ENCODE peak calls at places on chromosome 7, in six cellular contexts. One of them, this sample, is unnamed. For H3F3A and H3K4me1, the result is how much of the 10 kb centered on the place peaks cover.

GRCh38 chr7:25758559-25758958 is 393.4 kb upstream of the NFE2L3 start:
- DNase-seq in neural progenitor cell: no peak
- DNase-seq in MM.1S: no peak
- DNase-seq in GM23338: no peak
- DNase-seq in GM23248: no peak
- DNase-seq in PC-3: no peak
- DNase-seq in this sample: no peak

GRCh38 chr7:156064921-156065386 is 252.7 kb upstream of the SHH start:
- DNase-seq in neural progenitor cell: no peak
- DNase-seq in MM.1S: no peak
- DNase-seq in GM23338: no peak
- DNase-seq in GM23248: no peak
- DNase-seq in PC-3: peak
- DNase-seq in this sample: peak

GRCh38 chr7:1428941-1429444 is 30.3 kb downstream of the MICALL2 start:
- DNase-seq in neural progenitor cell: no peak
- DNase-seq in MM.1S: no peak
- DNase-seq in GM23338: no peak
- DNase-seq in GM23248: no peak
- DNase-seq in PC-3: no peak
- DNase-seq in this sample: no peak

GRCh38 chr7:126569402-126569801 is 683.3 kb downstream of the GRM8 start:
- DNase-seq in neural progenitor cell: no peak
- DNase-seq in MM.1S: no peak
- DNase-seq in GM23338: no peak
- DNase-seq in GM23248: no peak
- DNase-seq in PC-3: no peak
- DNase-seq in this sample: no peak

GRCh38 chr7:2621061-2621828 is 10.5 kb upstream of the TTYH3 start:
- DNase-seq in neural progenitor cell: peak
- DNase-seq in MM.1S: no peak
- DNase-seq in GM23338: peak
- DNase-seq in GM23248: peak
- DNase-seq in PC-3: peak
- DNase-seq in this sample: no peak

GRCh38 chr7:95509199-95509598 is 23.5 kb downstream of the ASB4 start:
- DNase-seq in neural progenitor cell: peak
- DNase-seq in MM.1S: no peak
- DNase-seq in GM23338: peak
- DNase-seq in GM23248: peak
- DNase-seq in PC-3: no peak
- DNase-seq in this sample: no peak

GRCh38 chr7:152173372-152174070 is 148.0 kb downstream of the GALNT11 start:
- DNase-seq in neural progenitor cell: no peak
- DNase-seq in MM.1S: no peak
- DNase-seq in GM23338: no peak
- DNase-seq in GM23248: peak
- DNase-seq in PC-3: peak
- DNase-seq in this sample: no peak

GRCh38 chr7:94350729-94351128 is 44.0 kb upstream of the COL1A2 start:
- DNase-seq in neural progenitor cell: no peak
- DNase-seq in MM.1S: no peak
- DNase-seq in GM23338: no peak
- DNase-seq in GM23248: no peak
- DNase-seq in PC-3: no peak
- DNase-seq in this sample: no peak

GRCh38 chr7:75658802-75659201 is 79.9 kb downstream of the HIP1 start:
- DNase-seq in neural progenitor cell: no peak
- DNase-seq in MM.1S: no peak
- DNase-seq in GM23338: no peak
- DNase-seq in GM23248: no peak
- DNase-seq in PC-3: peak
- DNase-seq in this sample: no peak

GRCh38 chr7:107998660-107999480 is 4.1 kb downstream of the LAMB1 start:
- DNase-seq in neural progenitor cell: no peak
- DNase-seq in MM.1S: no peak
- DNase-seq in GM23338: no peak
- DNase-seq in GM23248: peak
- DNase-seq in PC-3: no peak
- DNase-seq in this sample: no peak

GRCh38 chr7:108002726-108003590 is at the start of gene LAMB1:
- DNase-seq in neural progenitor cell: peak
- DNase-seq in MM.1S: no peak
- DNase-seq in GM23338: peak
- DNase-seq in GM23248: peak
- DNase-seq in PC-3: peak
- DNase-seq in this sample: peak

GRCh38 chr7:107999814-108000560 is 3.0 kb downstream of the LAMB1 start:
- DNase-seq in neural progenitor cell: no peak
- DNase-seq in MM.1S: no peak
- DNase-seq in GM23338: peak
- DNase-seq in GM23248: peak
- DNase-seq in PC-3: no peak
- DNase-seq in this sample: no peak

GRCh38 chr7:108001759-108002725 is 919 bp downstream of the LAMB1 start:
- DNase-seq in neural progenitor cell: peak
- DNase-seq in MM.1S: no peak
- DNase-seq in GM23338: peak
- DNase-seq in GM23248: peak
- DNase-seq in PC-3: no peak
- DNase-seq in this sample: no peak

GRCh38 chr7:108000875-108001758 is 1.8 kb downstream of the LAMB1 start:
- DNase-seq in neural progenitor cell: peak
- DNase-seq in MM.1S: no peak
- DNase-seq in GM23338: peak
- DNase-seq in GM23248: peak
- DNase-seq in PC-3: peak
- DNase-seq in this sample: no peak
- H3F3A ChIP-seq in neural progenitor cell: under half
- H3F3A ChIP-seq in MM.1S: under half
- H3F3A ChIP-seq in GM23338: under half
- H3F3A ChIP-seq in GM23248: half or more
- H3F3A ChIP-seq in PC-3: under half
- H3F3A ChIP-seq in this sample: half or more

GRCh38 chr7:137987968-137988367 is 13.9 kb downstream of the CREB3L2 start:
- DNase-seq in neural progenitor cell: no peak
- DNase-seq in MM.1S: peak
- DNase-seq in GM23338: no peak
- DNase-seq in GM23248: no peak
- DNase-seq in PC-3: no peak
- DNase-seq in this sample: no peak
- H3K4me1 ChIP-seq in neural progenitor cell: under half
- H3K4me1 ChIP-seq in MM.1S: half or more
- H3K4me1 ChIP-seq in GM23338: under half
- H3K4me1 ChIP-seq in GM23248: half or more
- H3K4me1 ChIP-seq in PC-3: under half
- H3K4me1 ChIP-seq in this sample: under half

GRCh38 chr7:30987936-30988335 is 24.2 kb downstream of the GHRHR start:
- DNase-seq in neural progenitor cell: no peak
- DNase-seq in MM.1S: no peak
- DNase-seq in GM23338: no peak
- DNase-seq in GM23248: no peak
- DNase-seq in PC-3: no peak
- DNase-seq in this sample: no peak

GRCh38 chr7:30988346-30989005 is 24.7 kb downstream of the GHRHR start:
- DNase-seq in neural progenitor cell: peak
- DNase-seq in MM.1S: no peak
- DNase-seq in GM23338: peak
- DNase-seq in GM23248: peak
- DNase-seq in PC-3: peak
- DNase-seq in this sample: peak

GRCh38 chr7:30986738-30987137 is 23.0 kb downstream of the GHRHR start:
- DNase-seq in neural progenitor cell: peak
- DNase-seq in MM.1S: no peak
- DNase-seq in GM23338: peak
- DNase-seq in GM23248: no peak
- DNase-seq in PC-3: no peak
- DNase-seq in this sample: no peak

GRCh38 chr7:30986331-30986730 is 22.6 kb downstream of the GHRHR start:
- DNase-seq in neural progenitor cell: no peak
- DNase-seq in MM.1S: no peak
- DNase-seq in GM23338: no peak
- DNase-seq in GM23248: no peak
- DNase-seq in PC-3: no peak
- DNase-seq in this sample: no peak

DNA sequence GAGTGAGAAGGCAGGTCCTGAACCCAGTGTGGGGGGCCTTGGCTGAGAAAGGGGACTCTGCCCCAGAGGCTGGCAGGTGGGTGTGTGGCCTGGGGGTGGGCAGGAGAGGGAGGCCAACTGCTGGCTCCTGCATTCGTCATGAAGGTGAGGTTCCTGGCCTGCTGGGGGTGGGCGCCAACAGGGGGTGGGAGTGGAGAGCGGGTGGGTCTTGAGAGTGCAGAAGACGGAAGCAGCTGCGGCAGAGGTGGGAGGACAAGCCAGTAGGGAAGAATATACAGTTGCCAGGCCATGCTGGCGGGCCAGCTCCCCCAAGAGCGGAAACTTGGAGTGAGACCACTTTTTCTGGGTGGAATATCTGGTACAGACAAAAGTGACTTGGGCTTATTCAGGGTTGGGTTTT is 23.4 kb downstream of the GHRHR start:
- DNase-seq in neural progenitor cell: no peak
- DNase-seq in MM.1S: no peak
- DNase-seq in GM23338: no peak
- DNase-seq in GM23248: no peak
- DNase-seq in PC-3: no peak
- DNase-seq in this sample: no peak
- TF ChIP-seq EZH2 in neural progenitor cell: no peak
- TF ChIP-seq EZH2 in MM.1S: no peak
- TF ChIP-seq EZH2 in GM23338: no peak
- TF ChIP-seq EZH2 in GM23248: no peak
- TF ChIP-seq EZH2 in PC-3: no peak
- TF ChIP-seq EZH2 in this sample: no peak

GRCh38 chr7:92763636-92764423 is 72.5 kb downstream of the CDK6 start:
- DNase-seq in neural progenitor cell: peak
- DNase-seq in MM.1S: no peak
- DNase-seq in GM23338: peak
- DNase-seq in GM23248: peak
- DNase-seq in PC-3: peak
- DNase-seq in this sample: peak
- H3F3A ChIP-seq in neural progenitor cell: under half
- H3F3A ChIP-seq in MM.1S: under half
- H3F3A ChIP-seq in GM23338: under half
- H3F3A ChIP-seq in GM23248: half or more
- H3F3A ChIP-seq in PC-3: under half
- H3F3A ChIP-seq in this sample: half or more

GRCh38 chr7:92766461-92767003 is 69.8 kb downstream of the CDK6 start:
- DNase-seq in neural progenitor cell: no peak
- DNase-seq in MM.1S: no peak
- DNase-seq in GM23338: no peak
- DNase-seq in GM23248: peak
- DNase-seq in PC-3: peak
- DNase-seq in this sample: no peak

GRCh38 chr7:92767427-92767826 is 68.9 kb downstream of the CDK6 start:
- DNase-seq in neural progenitor cell: no peak
- DNase-seq in MM.1S: no peak
- DNase-seq in GM23338: no peak
- DNase-seq in GM23248: peak
- DNase-seq in PC-3: peak
- DNase-seq in this sample: no peak

GRCh38 chr7:92769361-92769633 is 67.1 kb downstream of the CDK6 start:
- DNase-seq in neural progenitor cell: no peak
- DNase-seq in MM.1S: peak
- DNase-seq in GM23338: no peak
- DNase-seq in GM23248: no peak
- DNase-seq in PC-3: no peak
- DNase-seq in this sample: no peak

GRCh38 chr7:92769844-92770243 is 66.5 kb downstream of the CDK6 start:
- DNase-seq in neural progenitor cell: no peak
- DNase-seq in MM.1S: no peak
- DNase-seq in GM23338: no peak
- DNase-seq in GM23248: no peak
- DNase-seq in PC-3: no peak
- DNase-seq in this sample: no peak

DNA sequence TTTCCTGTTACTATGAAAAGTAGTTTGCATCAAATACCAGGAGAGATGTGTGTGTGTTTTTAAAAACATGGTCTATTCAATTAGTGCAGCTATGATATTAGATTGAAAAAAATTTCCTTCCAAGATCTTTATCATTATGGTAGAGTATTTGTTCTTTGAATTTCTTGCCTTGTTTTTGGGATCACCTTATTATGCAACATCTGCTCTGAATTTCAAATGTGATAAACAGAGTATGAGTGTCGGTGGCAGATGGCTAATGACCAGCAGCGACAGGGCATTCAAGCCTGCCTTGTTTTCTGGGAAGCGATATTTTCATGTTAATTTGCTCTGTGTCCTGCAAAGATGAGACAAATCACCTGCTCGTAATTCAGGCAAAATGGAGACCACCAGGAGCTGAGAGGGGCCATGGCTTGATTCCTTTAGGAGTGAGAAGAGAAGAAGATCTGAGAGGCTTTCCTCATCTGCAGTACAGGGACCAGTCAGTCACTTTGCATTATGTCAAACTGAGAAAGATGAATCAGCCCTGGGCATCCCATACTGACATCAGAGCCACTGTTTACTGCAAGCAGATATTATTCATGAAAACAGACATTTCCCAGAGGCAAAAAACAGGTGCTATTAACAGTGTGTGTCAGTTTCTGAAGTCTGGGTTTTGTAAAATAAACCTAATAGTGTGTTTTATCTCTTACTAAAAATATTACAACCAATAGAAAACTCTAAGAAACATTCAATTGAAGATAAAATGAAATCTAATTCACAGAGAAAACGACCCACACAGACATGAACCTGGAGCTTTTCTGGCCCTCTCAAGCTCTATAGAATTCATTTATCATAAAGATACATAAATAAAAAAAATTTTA is 67.6 kb downstream of the CDK6 start:
- DNase-seq in neural progenitor cell: no peak
- DNase-seq in MM.1S: peak
- DNase-seq in GM23338: peak
- DNase-seq in GM23248: peak
- DNase-seq in PC-3: peak
- DNase-seq in this sample: no peak
- H3K4me1 ChIP-seq in neural progenitor cell: under half
- H3K4me1 ChIP-seq in MM.1S: under half
- H3K4me1 ChIP-seq in GM23338: half or more
- H3K4me1 ChIP-seq in GM23248: half or more
- H3K4me1 ChIP-seq in PC-3: under half
- H3K4me1 ChIP-seq in this sample: half or more

This sample was measured in PC-9.